ENCODE peak calls at places on chromosomes 7 and 10, in four cellular contexts. One of them, this sample, is unnamed.

GRCh38 chr7:75599244-75599771 is 107.2 kb downstream of the SPDYE5 start:
- DNase-seq in stimulated activated CD8-positive, alpha-beta memory T cell treated with anti-CD3 and anti-CD28 coated beads, Interleukin-12 subunit alpha, Interleukin-12 subunit beta, amount 100 ng/mL, for 4 hours: no peak
- DNase-seq in ovary: peak
- DNase-seq in T-helper 2 cell: no peak
- DNase-seq in this sample: no peak

GRCh38 chr10:97490592-97490991 is 7.6 kb downstream of the MMS19 start:
- DNase-seq in stimulated activated CD8-positive, alpha-beta memory T cell treated with anti-CD3 and anti-CD28 coated beads, Interleukin-12 subunit alpha, Interleukin-12 subunit beta, amount 100 ng/mL, for 4 hours: no peak
- DNase-seq in ovary: no peak
- DNase-seq in T-helper 2 cell: no peak
- DNase-seq in this sample: no peak

GRCh38 chr7:98300595-98301372 is 19.3 kb downstream of the BRI3 start:
- DNase-seq in T-helper 2 cell: no peak
- DNase-seq in ovary: no peak
- DNase-seq in stimulated activated CD8-positive, alpha-beta memory T cell treated with anti-CD3 and anti-CD28 coated beads, Interleukin-12 subunit alpha, Interleukin-12 subunit beta, amount 100 ng/mL, for 4 hours: no peak
- DNase-seq in this sample: no peak

GRCh38 chr10:44044549-44044948 is 340.3 kb downstream of the CXCL12 start:
- DNase-seq in stimulated activated CD8-positive, alpha-beta memory T cell treated with anti-CD3 and anti-CD28 coated beads, Interleukin-12 subunit alpha, Interleukin-12 subunit beta, amount 100 ng/mL, for 4 hours: no peak
- DNase-seq in T-helper 2 cell: no peak
- DNase-seq in ovary: no peak
- DNase-seq in this sample: no peak

GRCh38 chr7:40979296-40979695 is 723.6 kb downstream of the INHBA start:
- DNase-seq in ovary: no peak
- DNase-seq in stimulated activated CD8-positive, alpha-beta memory T cell treated with anti-CD3 and anti-CD28 coated beads, Interleukin-12 subunit alpha, Interleukin-12 subunit beta, amount 100 ng/mL, for 4 hours: no peak
- DNase-seq in T-helper 2 cell: no peak
- DNase-seq in this sample: no peak

GRCh38 chr7:149455175-149455950 is 5.5 kb downstream of the ZNF777 start:
- DNase-seq in T-helper 2 cell: no peak
- DNase-seq in stimulated activated CD8-positive, alpha-beta memory T cell treated with anti-CD3 and anti-CD28 coated beads, Interleukin-12 subunit alpha, Interleukin-12 subunit beta, amount 100 ng/mL, for 4 hours: no peak
- DNase-seq in ovary: no peak
- DNase-seq in this sample: no peak

GRCh38 chr7:12244694-12245093 is 33.6 kb downstream of the TMEM106B start:
- DNase-seq in T-helper 2 cell: no peak
- DNase-seq in ovary: no peak
- DNase-seq in stimulated activated CD8-positive, alpha-beta memory T cell treated with anti-CD3 and anti-CD28 coated beads, Interleukin-12 subunit alpha, Interleukin-12 subunit beta, amount 100 ng/mL, for 4 hours: no peak
- DNase-seq in this sample: no peak

GRCh38 chr10:90417466-90418210 is 440.2 kb downstream of the HTR7 start:
- DNase-seq in T-helper 2 cell: no peak
- DNase-seq in ovary: no peak
- DNase-seq in stimulated activated CD8-positive, alpha-beta memory T cell treated with anti-CD3 and anti-CD28 coated beads, Interleukin-12 subunit alpha, Interleukin-12 subunit beta, amount 100 ng/mL, for 4 hours: no peak
- DNase-seq in this sample: no peak

GRCh38 chr7:6167004-6167551 is 105.3 kb downstream of the CYTH3 start:
- DNase-seq in T-helper 2 cell: no peak
- DNase-seq in ovary: no peak
- DNase-seq in stimulated activated CD8-positive, alpha-beta memory T cell treated with anti-CD3 and anti-CD28 coated beads, Interleukin-12 subunit alpha, Interleukin-12 subunit beta, amount 100 ng/mL, for 4 hours: no peak
- DNase-seq in this sample: no peak

GRCh38 chr10:101683226-101683625 is 11.7 kb downstream of the FBXW4 start:
- DNase-seq in ovary: no peak
- DNase-seq in T-helper 2 cell: no peak
- DNase-seq in stimulated activated CD8-positive, alpha-beta memory T cell treated with anti-CD3 and anti-CD28 coated beads, Interleukin-12 subunit alpha, Interleukin-12 subunit beta, amount 100 ng/mL, for 4 hours: no peak
- DNase-seq in this sample: no peak

GRCh38 chr10:49076741-49077521 is 38.4 kb downstream of the VSTM4 start:
- DNase-seq in stimulated activated CD8-positive, alpha-beta memory T cell treated with anti-CD3 and anti-CD28 coated beads, Interleukin-12 subunit alpha, Interleukin-12 subunit beta, amount 100 ng/mL, for 4 hours: no peak
- DNase-seq in ovary: no peak
- DNase-seq in T-helper 2 cell: no peak
- DNase-seq in this sample: peak

GRCh38 chr10:101609481-101609880 is 21.4 kb downstream of the DPCD start:
- DNase-seq in ovary: no peak
- DNase-seq in stimulated activated CD8-positive, alpha-beta memory T cell treated with anti-CD3 and anti-CD28 coated beads, Interleukin-12 subunit alpha, Interleukin-12 subunit beta, amount 100 ng/mL, for 4 hours: no peak
- DNase-seq in T-helper 2 cell: no peak
- DNase-seq in this sample: no peak

GRCh38 chr10:63375859-63376258 is 89.9 kb downstream of the JMJD1C start:
- DNase-seq in ovary: no peak
- DNase-seq in T-helper 2 cell: no peak
- DNase-seq in stimulated activated CD8-positive, alpha-beta memory T cell treated with anti-CD3 and anti-CD28 coated beads, Interleukin-12 subunit alpha, Interleukin-12 subunit beta, amount 100 ng/mL, for 4 hours: no peak
- DNase-seq in this sample: no peak

GRCh38 chr7:2444476-2444875 is 31.7 kb downstream of the GRIFIN start:
- DNase-seq in stimulated activated CD8-positive, alpha-beta memory T cell treated with anti-CD3 and anti-CD28 coated beads, Interleukin-12 subunit alpha, Interleukin-12 subunit beta, amount 100 ng/mL, for 4 hours: no peak
- DNase-seq in ovary: no peak
- DNase-seq in T-helper 2 cell: no peak
- DNase-seq in this sample: no peak

GRCh38 chr10:77807706-77808105 is 118.8 kb downstream of the DLG5 start:
- DNase-seq in stimulated activated CD8-positive, alpha-beta memory T cell treated with anti-CD3 and anti-CD28 coated beads, Interleukin-12 subunit alpha, Interleukin-12 subunit beta, amount 100 ng/mL, for 4 hours: no peak
- DNase-seq in ovary: no peak
- DNase-seq in T-helper 2 cell: no peak
- DNase-seq in this sample: no peak

GRCh38 chr10:26249681-26250080 is 33.1 kb downstream of the GAD2 start:
- DNase-seq in T-helper 2 cell: no peak
- DNase-seq in ovary: no peak
- DNase-seq in stimulated activated CD8-positive, alpha-beta memory T cell treated with anti-CD3 and anti-CD28 coated beads, Interleukin-12 subunit alpha, Interleukin-12 subunit beta, amount 100 ng/mL, for 4 hours: no peak
- DNase-seq in this sample: no peak

GRCh38 chr10:12165036-12165435 is 30.7 kb downstream of the NUDT5 start:
- DNase-seq in T-helper 2 cell: no peak
- DNase-seq in ovary: no peak
- DNase-seq in stimulated activated CD8-positive, alpha-beta memory T cell treated with anti-CD3 and anti-CD28 coated beads, Interleukin-12 subunit alpha, Interleukin-12 subunit beta, amount 100 ng/mL, for 4 hours: no peak
- DNase-seq in this sample: no peak

GRCh38 chr7:52061666-52062065 is 745.1 kb upstream of the COBL start:
- DNase-seq in ovary: no peak
- DNase-seq in stimulated activated CD8-positive, alpha-beta memory T cell treated with anti-CD3 and anti-CD28 coated beads, Interleukin-12 subunit alpha, Interleukin-12 subunit beta, amount 100 ng/mL, for 4 hours: no peak
- DNase-seq in T-helper 2 cell: no peak
- DNase-seq in this sample: no peak

GRCh38 chr7:142592664-142593063 is 156.6 kb upstream of the PRSS1 start:
- DNase-seq in T-helper 2 cell: no peak
- DNase-seq in ovary: no peak
- DNase-seq in stimulated activated CD8-positive, alpha-beta memory T cell treated with anti-CD3 and anti-CD28 coated beads, Interleukin-12 subunit alpha, Interleukin-12 subunit beta, amount 100 ng/mL, for 4 hours: no peak
- DNase-seq in this sample: no peak

GRCh38 chr10:132708441-132708840 is 77.5 kb downstream of the NKX6-2 start:
- DNase-seq in T-helper 2 cell: no peak
- DNase-seq in ovary: peak
- DNase-seq in stimulated activated CD8-positive, alpha-beta memory T cell treated with anti-CD3 and anti-CD28 coated beads, Interleukin-12 subunit alpha, Interleukin-12 subunit beta, amount 100 ng/mL, for 4 hours: no peak
- DNase-seq in this sample: no peak

GRCh38 chr10:34954142-34954541 is 136.0 kb downstream of the CUL2 start:
- DNase-seq in T-helper 2 cell: no peak
- DNase-seq in stimulated activated CD8-positive, alpha-beta memory T cell treated with anti-CD3 and anti-CD28 coated beads, Interleukin-12 subunit alpha, Interleukin-12 subunit beta, amount 100 ng/mL, for 4 hours: no peak
- DNase-seq in ovary: no peak
- DNase-seq in this sample: no peak

GRCh38 chr7:44375236-44375699 is 49.9 kb upstream of the CAMK2B start:
- DNase-seq in T-helper 2 cell: no peak
- DNase-seq in ovary: no peak
- DNase-seq in stimulated activated CD8-positive, alpha-beta memory T cell treated with anti-CD3 and anti-CD28 coated beads, Interleukin-12 subunit alpha, Interleukin-12 subunit beta, amount 100 ng/mL, for 4 hours: no peak
- DNase-seq in this sample: no peak

GRCh38 chr7:28483868-28484267 is 71.5 kb downstream of the CREB5 start:
- DNase-seq in stimulated activated CD8-positive, alpha-beta memory T cell treated with anti-CD3 and anti-CD28 coated beads, Interleukin-12 subunit alpha, Interleukin-12 subunit beta, amount 100 ng/mL, for 4 hours: no peak
- DNase-seq in T-helper 2 cell: no peak
- DNase-seq in ovary: no peak
- DNase-seq in this sample: no peak

GRCh38 chr7:108164342-108164741 is 34.2 kb upstream of the LAMB4 start:
- DNase-seq in T-helper 2 cell: no peak
- DNase-seq in stimulated activated CD8-positive, alpha-beta memory T cell treated with anti-CD3 and anti-CD28 coated beads, Interleukin-12 subunit alpha, Interleukin-12 subunit beta, amount 100 ng/mL, for 4 hours: no peak
- DNase-seq in ovary: no peak
- DNase-seq in this sample: no peak

GRCh38 chr10:32156031-32156495 is 99.8 kb upstream of the KIF5B start:
- DNase-seq in ovary: no peak
- DNase-seq in stimulated activated CD8-positive, alpha-beta memory T cell treated with anti-CD3 and anti-CD28 coated beads, Interleukin-12 subunit alpha, Interleukin-12 subunit beta, amount 100 ng/mL, for 4 hours: no peak
- DNase-seq in T-helper 2 cell: no peak
- DNase-seq in this sample: no peak

GRCh38 chr10:94292448-94293118 is 70.2 kb downstream of the NOC3L start:
- DNase-seq in T-helper 2 cell: no peak
- DNase-seq in stimulated activated CD8-positive, alpha-beta memory T cell treated with anti-CD3 and anti-CD28 coated beads, Interleukin-12 subunit alpha, Interleukin-12 subunit beta, amount 100 ng/mL, for 4 hours: no peak
- DNase-seq in ovary: peak
- DNase-seq in this sample: no peak

GRCh38 chr7:123285076-123285700 is 85.4 kb upstream of the SLC13A1 start:
- DNase-seq in stimulated activated CD8-positive, alpha-beta memory T cell treated with anti-CD3 and anti-CD28 coated beads, Interleukin-12 subunit alpha, Interleukin-12 subunit beta, amount 100 ng/mL, for 4 hours: no peak
- DNase-seq in T-helper 2 cell: no peak
- DNase-seq in ovary: no peak
- DNase-seq in this sample: no peak

GRCh38 chr10:127911218-127911866 is 4.4 kb downstream of the PTPRE start:
- DNase-seq in ovary: no peak
- DNase-seq in T-helper 2 cell: no peak
- DNase-seq in stimulated activated CD8-positive, alpha-beta memory T cell treated with anti-CD3 and anti-CD28 coated beads, Interleukin-12 subunit alpha, Interleukin-12 subunit beta, amount 100 ng/mL, for 4 hours: no peak
- DNase-seq in this sample: no peak

GRCh38 chr10:103757531-103758293 is 97.7 kb downstream of the SH3PXD2A start:
- DNase-seq in stimulated activated CD8-positive, alpha-beta memory T cell treated with anti-CD3 and anti-CD28 coated beads, Interleukin-12 subunit alpha, Interleukin-12 subunit beta, amount 100 ng/mL, for 4 hours: no peak
- DNase-seq in ovary: no peak
- DNase-seq in T-helper 2 cell: no peak
- DNase-seq in this sample: peak

GRCh38 chr7:45506059-45506458 is 68.1 kb upstream of the ADCY1 start:
- DNase-seq in T-helper 2 cell: no peak
- DNase-seq in ovary: no peak
- DNase-seq in stimulated activated CD8-positive, alpha-beta memory T cell treated with anti-CD3 and anti-CD28 coated beads, Interleukin-12 subunit alpha, Interleukin-12 subunit beta, amount 100 ng/mL, for 4 hours: no peak
- DNase-seq in this sample: no peak